ENCODE peak calls at places on chromosomes 16 and 17, in six cellular contexts. V is NCI-H748 treated with DMSO at 0.1 percent for 48 hours; A is activated naive CD4-positive, alpha-beta T cell treated with Interleukin-2 at 50 U/mL for 16 hours; S is AG04450; F is ACHN; U is left ventricle myocardium superior. L is an unnamed sample.

GRCh38 chr16:14369734-14370598 is 260.1 kb downstream of the PARN start:
- DNase-seq in V (no peak), A (no peak), S (no peak), F (no peak), U (peak), L (peak)

GRCh38 chr17:44086364-44087311 is 16.1 kb downstream of the G6PC3 start:
- DNase-seq in V (no peak), A (peak), S (peak), F (peak), U (no peak), L (no peak)

GRCh38 chr16:71629617-71630016 is 3.6 kb downstream of the MARVELD3 start:
- DNase-seq in V (no peak), A (no peak), S (no peak), F (no peak), U (no peak), L (no peak)

GRCh38 chr17:3534881-3535252 is 22.7 kb downstream of the TRPV3 start:
- DNase-seq in V (no peak), A (no peak), S (no peak), F (peak), U (peak), L (no peak)

GRCh38 chr16:46763147-46763546 is 15.0 kb upstream of the MYLK3 start:
- DNase-seq in V (peak), A (no peak), S (no peak), F (no peak), U (peak), L (peak)

GRCh38 chr16:4535627-4536108 is 2.9 kb downstream of the CDIP1 start:
- DNase-seq in V (no peak), A (peak), S (no peak), F (no peak), U (no peak), L (no peak)

GRCh38 chr16:86608301-86608747 is 30.0 kb downstream of the FOXL1 start:
- DNase-seq in V (no peak), A (no peak), S (no peak), F (peak), U (no peak), L (no peak)

GRCh38 chr17:78412403-78412802 is 34.0 kb downstream of the PGS1 start:
- DNase-seq in V (no peak), A (peak), S (no peak), F (peak), U (no peak), L (no peak)